ENCODE peak calls at places on chromosomes 7 and 10, in nine cellular contexts. F is esophagus squamous epithelium, J is prostate gland, L is IMR-90, V is A549, N is endothelial cell of umbilical vein, Z is H1, A is GM12891, P is erythroblast. W is an unnamed sample.

GRCh38 chr7:105623378-105623777 is 42.1 kb upstream of the EFCAB10 start:
- DNase-seq in L (no peak), F (no peak), J (no peak), A (no peak), N (no peak), P (no peak), V (no peak), Z (no peak), W (peak; percentile 23)

GRCh38 chr7:76364198-76364584 is 5.4 kb upstream of the YWHAG start:
- DNase-seq in L (peak; percentile 68), N (peak; percentile 55), F (no peak), J (no peak), V (peak; percentile 69), Z (no peak), A (no peak), P (no peak), W (peak; percentile 88)

GRCh38 chr7:25619963-25620799 is 391.9 kb upstream of the NPVF start:
- DNase-seq in Z (no peak), A (no peak), L (no peak), N (no peak), P (no peak), J (peak; percentile 47), F (no peak), V (no peak), W (peak; percentile 96)

GRCh38 chr10:11162828-11163599 is 145.3 kb downstream of the CELF2 start:
- DNase-seq in N (no peak), J (no peak), Z (peak; percentile 32), A (peak; percentile 55), P (no peak), L (no peak), F (peak; percentile 61), V (no peak), W (peak; percentile 96)

GRCh38 chr10:95327367-95327766 is 36.6 kb upstream of the PDLIM1 start:
- DNase-seq in N (no peak), L (peak; percentile 66), F (no peak), V (no peak), P (no peak), J (peak; percentile 52), A (no peak), Z (no peak), W (no peak)

GRCh38 chr7:5350174-5350463 is 67.4 kb downstream of the SLC29A4 start:
- DNase-seq in Z (no peak), L (no peak), J (no peak), V (no peak), N (no peak), F (no peak), P (no peak), A (no peak), W (no peak)

GRCh38 chr7:4683043-4683883 is 1.2 kb downstream of the FOXK1 start:
- DNase-seq in N (no peak), A (no peak), L (no peak), F (no peak), Z (no peak), J (peak; percentile 31), P (peak; percentile 37), V (no peak), W (peak; percentile 72)

GRCh38 chr10:60186315-60187071 is 203.2 kb downstream of the ANK3 start:
- DNase-seq in A (no peak), J (no peak), V (peak; percentile 54), N (no peak), Z (no peak), F (no peak), P (no peak), L (peak; percentile 7), W (no peak)

GRCh38 chr10:14507156-14507555 is 176.4 kb upstream of the FRMD4A start:
- DNase-seq in A (no peak), V (no peak), J (no peak), N (peak; percentile 85), F (no peak), Z (no peak), P (no peak), L (no peak), W (no peak)

GRCh38 chr10:108469940-108470339 is 1305.4 kb upstream of the SORCS1 start:
- DNase-seq in P (no peak), Z (no peak), N (no peak), J (no peak), A (no peak), L (no peak), F (no peak), V (no peak), W (peak; percentile 5)

GRCh38 chr7:156950381-156950858 is 908 bp downstream of the NOM1 start:
- DNase-seq in J (no peak), N (no peak), A (no peak), V (no peak), P (peak; percentile 53), Z (no peak), F (no peak), L (peak; percentile 3), W (no peak)

GRCh38 chr10:17286562-17287089 is 58.6 kb downstream of the VIM start:
- DNase-seq in N (no peak), A (no peak), Z (no peak), J (no peak), V (no peak), F (no peak), P (no peak), L (no peak), W (no peak)

GRCh38 chr10:58457761-58458616 is 54.7 kb upstream of the BICC1 start:
- DNase-seq in N (no peak), J (no peak), A (no peak), L (peak; percentile 98), V (no peak), Z (no peak), P (no peak), F (no peak), W (no peak)

GRCh38 chr7:27198871-27199801 is 755 bp downstream of the HOXA13 start:
- DNase-seq in F (no peak), Z (peak; percentile 77), A (no peak), N (no peak), L (no peak), J (peak; percentile 21), V (peak; percentile 57), P (peak; percentile 17), W (peak; percentile 80)

GRCh38 chr10:129552119-129552518 is 85.1 kb downstream of the MGMT start:
- DNase-seq in N (no peak), F (no peak), Z (no peak), J (no peak), A (no peak), P (no peak), L (no peak), V (no peak), W (no peak)

GRCh38 chr7:123122951-123123350 is 76.8 kb downstream of the SLC13A1 start:
- DNase-seq in P (no peak), V (no peak), N (no peak), Z (no peak), F (no peak), A (no peak), J (no peak), L (no peak), W (no peak)

GRCh38 chr10:14259696-14260595 is 70.8 kb downstream of the FRMD4A start:
- DNase-seq in L (peak; percentile 60), P (no peak), F (no peak), Z (no peak), V (no peak), J (peak; percentile 17), N (no peak), A (no peak), W (no peak)

GRCh38 chr10:1229116-1229515 is 172.9 kb downstream of the WDR37 start:
- DNase-seq in J (no peak), P (no peak), L (no peak), N (no peak), V (no peak), F (no peak), A (no peak), Z (no peak), W (no peak)

GRCh38 chr10:1230138-1230537 is 174.0 kb downstream of the WDR37 start:
- DNase-seq in N (no peak), F (no peak), L (no peak), P (no peak), J (no peak), V (no peak), A (no peak), Z (no peak), W (no peak)

GRCh38 chr10:1228463-1228975 is 172.3 kb downstream of the WDR37 start:
- DNase-seq in A (no peak), F (no peak), L (no peak), J (no peak), V (no peak), Z (no peak), N (no peak), P (no peak), W (no peak)

GRCh38 chr10:1229574-1229973 is 173.4 kb downstream of the WDR37 start:
- DNase-seq in F (no peak), A (no peak), P (no peak), Z (no peak), L (no peak), N (no peak), J (no peak), V (no peak), W (no peak)

GRCh38 chr10:1227505-1228402 is 171.6 kb downstream of the WDR37 start:
- DNase-seq in J (no peak), F (no peak), A (no peak), V (no peak), L (no peak), Z (no peak), P (no peak), N (no peak), W (no peak)
- TF ChIP-seq POLR2A in J (no peak), F (no peak), A (no peak), V (no peak), L (no peak), Z (no peak), P (no peak), N (no peak), W (no peak)

GRCh38 chr10:29658984-29659769 is 24.4 kb upstream of the SVIL start:
- DNase-seq in L (peak; percentile 100), F (no peak), V (peak; percentile 96), N (peak; percentile 98), P (no peak), A (peak; percentile 32), J (peak; percentile 53), Z (no peak), W (peak; percentile 85)
- TF ChIP-seq POLR2A in L (no peak), F (no peak), V (no peak), N (peak; percentile 70), P (no peak), A (no peak), J (no peak), Z (no peak), W (no peak)

DNA sequence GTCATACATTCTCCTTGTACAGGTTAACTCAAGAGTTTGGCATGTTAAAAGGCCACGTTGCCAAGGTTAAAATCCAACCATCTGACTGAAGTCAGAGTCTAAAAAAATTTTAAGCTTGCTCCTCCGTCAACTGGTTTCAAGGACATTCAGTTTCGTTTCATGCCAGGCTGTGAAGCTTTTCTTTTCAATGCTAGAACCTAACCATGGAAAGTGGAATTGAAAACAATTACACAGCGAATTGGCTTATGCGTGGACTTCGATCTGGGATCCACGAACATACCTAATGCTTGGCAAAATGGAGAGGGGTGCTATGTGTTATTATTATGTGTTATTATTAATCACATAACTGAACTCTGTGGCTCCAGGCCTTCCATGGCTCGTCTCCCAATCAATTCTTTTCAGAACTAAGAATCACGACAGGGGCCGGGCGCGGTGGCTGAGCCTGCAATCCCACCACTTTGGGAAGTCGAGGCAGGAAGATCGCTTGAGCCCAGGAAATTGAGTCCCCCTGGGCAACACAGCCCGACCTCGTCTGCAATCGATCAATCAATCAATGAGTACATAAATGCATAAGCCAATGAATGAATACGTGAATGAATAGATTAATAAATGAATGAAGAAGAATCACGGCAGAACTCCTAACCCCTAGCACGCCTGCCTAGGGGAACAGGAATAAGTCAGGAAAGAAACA is 785 bp upstream of the ARL5B start:
- DNase-seq in P (peak; percentile 35), A (no peak), J (peak; percentile 9), F (no peak), V (no peak), Z (no peak), L (peak; percentile 36), N (peak; percentile 44), W (peak; percentile 3)
- TF ChIP-seq POLR2A in P (no peak), A (no peak), J (no peak), F (no peak), V (no peak), Z (no peak), L (peak; percentile 17), N (no peak), W (no peak)

GRCh38 chr10:113718974-113719822 is 32.3 kb upstream of the PLEKHS1 start:
- DNase-seq in Z (no peak), F (no peak), L (no peak), V (no peak), N (no peak), A (no peak), J (no peak), P (no peak), W (no peak)
- TF ChIP-seq POLR2A in Z (no peak), F (no peak), L (no peak), V (no peak), N (no peak), A (no peak), J (no peak), P (no peak), W (no peak)